ENCODE peak calls at places on chromosomes 13 and 19, in eight cellular contexts. T is tibial nerve, Q is adrenal gland, E is ascending aorta, J is BJ, H is osteocyte, C is Calu3, Y is fibroblast of lung. F is an unnamed sample.

GRCh38 chr13:80338781-80339577 is 1.9 kb downstream of the SPRY2 start:
- DNase-seq in Y (peak), E (peak), C (peak), T (peak), J (peak), H (peak), Q (peak), F (peak)

GRCh38 chr19:52665529-52665928 is 27.4 kb upstream of the ZNF83 start:
- DNase-seq in C (no peak), H (no peak), J (no peak), T (no peak), E (no peak), Y (no peak), Q (no peak), F (no peak)

GRCh38 chr19:55116232-55117062 is 990 bp downstream of the PPP1R12C start:
- DNase-seq in Y (peak), Q (peak), H (no peak), E (peak), C (peak), J (no peak), T (no peak), F (no peak)

GRCh38 chr13:45269204-45269603 is 68.4 kb upstream of the KCTD4 start:
- DNase-seq in E (no peak), J (no peak), Q (no peak), T (no peak), Y (peak), H (no peak), C (no peak), F (no peak)

GRCh38 chr19:7637374-7638256 is 705 bp downstream of the STXBP2 start:
- DNase-seq in T (no peak), H (no peak), C (peak), J (no peak), Y (no peak), E (no peak), Q (no peak), F (no peak)

GRCh38 chr13:29676535-29676934 is 81.0 kb upstream of the SLC7A1 start:
- DNase-seq in J (peak), Y (no peak), Q (no peak), C (no peak), E (no peak), T (no peak), H (no peak), F (no peak)

GRCh38 chr19:3129112-3129511 is 6.7 kb upstream of the GNA15 start:
- DNase-seq in Y (peak), Q (no peak), E (no peak), C (peak), H (no peak), T (no peak), J (no peak), F (peak)

GRCh38 chr13:83498486-83499190 is 383.6 kb downstream of the SLITRK1 start:
- DNase-seq in J (peak), Y (peak), H (no peak), E (no peak), Q (no peak), C (no peak), T (no peak), F (peak)

GRCh38 chr19:4609878-4610511 is 29.3 kb upstream of the TNFAIP8L1 start:
- DNase-seq in Y (no peak), C (no peak), E (no peak), J (no peak), H (no peak), T (no peak), Q (no peak), F (no peak)

GRCh38 chr19:1811942-1812425 is at the start of gene ATP8B3:
- DNase-seq in H (no peak), Q (no peak), C (peak), J (no peak), T (no peak), E (no peak), Y (no peak), F (no peak)

GRCh38 chr19:52140077-52140710 is 456 bp upstream of the ZNF616 start:
- DNase-seq in Y (no peak), J (no peak), H (no peak), Q (no peak), E (no peak), C (no peak), T (no peak), F (no peak)

GRCh38 chr13:28273919-28274318 is 135.6 kb downstream of the PAN3 start:
- DNase-seq in Q (no peak), E (no peak), J (no peak), Y (no peak), H (no peak), T (no peak), C (no peak), F (no peak)

GRCh38 chr19:36771275-36772231 is 1.1 kb downstream of the ZNF850 start:
- DNase-seq in E (peak), H (no peak), Y (peak), T (no peak), C (peak), J (no peak), Q (peak), F (peak)

GRCh38 chr19:36489920-36490415 is 607 bp upstream of the ZNF566 start:
- DNase-seq in C (peak), T (peak), H (no peak), Q (no peak), E (peak), J (no peak), Y (peak), F (peak)

GRCh38 chr13:75556961-75557360 is 7.4 kb downstream of the UCHL3 start:
- DNase-seq in Y (no peak), H (no peak), E (no peak), C (no peak), J (no peak), Q (no peak), T (no peak), F (no peak)

GRCh38 chr19:35135389-35135909 is 590 bp upstream of the LGI4 start:
- DNase-seq in H (no peak), Y (peak), E (peak), Q (peak), T (peak), C (peak), J (no peak), F (no peak)

GRCh38 chr19:2476451-2477140 is 669 bp downstream of the GADD45B start:
- DNase-seq in T (no peak), E (peak), J (no peak), Q (peak), C (no peak), H (peak), Y (no peak), F (no peak)

GRCh38 chr13:50512602-50513527 is 330.6 kb downstream of the DLEU7 start:
- DNase-seq in J (no peak), T (peak), Q (peak), Y (peak), C (peak), H (no peak), E (peak), F (no peak)

GRCh38 chr13:40546047-40546446 is 120.4 kb downstream of the FOXO1 start:
- DNase-seq in T (no peak), E (no peak), H (no peak), Q (no peak), Y (no peak), C (no peak), J (no peak), F (no peak)
- TF ChIP-seq CTCF in T (no peak), E (no peak), H (no peak), Q (no peak), Y (no peak), C (no peak), J (no peak), F (no peak)

GRCh38 chr19:41909706-41910105 is 18.5 kb downstream of the ERFL start:
- DNase-seq in T (no peak), C (no peak), Q (no peak), J (no peak), Y (no peak), H (no peak), E (no peak), F (no peak)
- TF ChIP-seq CTCF in T (no peak), C (no peak), Q (no peak), J (no peak), Y (no peak), H (no peak), E (no peak), F (no peak)

GRCh38 chr13:97366172-97366688 is 67.7 kb upstream of the RAP2A start:
- DNase-seq in Y (peak), J (no peak), Q (no peak), C (no peak), E (no peak), T (no peak), H (no peak), F (no peak)
- TF ChIP-seq CTCF in Y (peak), J (no peak), Q (no peak), C (no peak), E (no peak), T (no peak), H (peak), F (peak)

GRCh38 chr13:39602614-39603366 is at the start of gene LHFPL6:
- DNase-seq in H (peak), C (peak), J (no peak), Y (peak), Q (peak), E (peak), T (peak), F (no peak)
- TF ChIP-seq CTCF in H (peak), C (no peak), J (peak), Y (peak), Q (peak), E (peak), T (peak), F (peak)

DNA sequence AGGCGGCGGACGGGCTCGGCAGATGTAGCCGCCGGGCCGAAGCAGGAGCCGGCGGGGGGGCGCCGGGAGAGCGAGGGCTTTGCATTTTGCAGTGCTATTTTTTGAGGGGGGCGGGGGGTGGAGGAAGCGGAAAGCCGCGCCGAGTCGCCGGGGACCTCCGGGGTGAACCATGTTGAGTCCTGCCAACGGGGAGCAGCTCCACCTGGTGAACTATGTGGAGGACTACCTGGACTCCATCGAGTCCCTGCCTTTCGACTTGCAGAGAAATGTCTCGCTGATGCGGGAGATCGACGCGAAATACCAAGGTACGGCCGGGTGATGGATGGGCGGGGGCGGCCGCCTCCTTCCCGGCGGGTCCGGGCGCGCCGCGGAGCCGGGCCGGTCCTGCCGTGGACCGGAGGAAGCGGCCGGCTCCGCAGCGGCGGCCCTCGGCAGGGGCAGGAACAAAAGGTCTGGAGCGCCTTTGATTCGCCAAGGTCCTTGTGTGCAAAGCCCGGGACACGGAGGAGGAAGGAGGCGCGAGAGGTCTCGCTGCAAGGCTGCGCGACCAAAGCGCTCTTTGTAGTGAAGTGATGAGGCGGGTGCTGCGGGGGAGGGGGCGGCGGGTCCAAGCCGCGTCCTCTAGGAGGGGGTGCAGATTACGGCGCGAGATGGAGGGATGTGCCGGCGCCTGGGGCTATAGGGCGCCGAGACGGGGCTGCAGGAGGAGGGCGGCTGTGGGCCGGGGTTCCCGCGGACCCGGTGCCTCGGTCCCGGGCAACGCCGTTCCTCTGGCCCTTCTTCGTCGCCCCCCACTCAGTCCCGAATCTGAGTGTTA is 689 bp downstream of the ING1 start:
- DNase-seq in Q (peak), T (peak), C (no peak), E (peak), J (no peak), H (no peak), Y (peak), F (no peak)
- TF ChIP-seq CTCF in Q (no peak), T (no peak), C (no peak), E (no peak), J (no peak), H (peak), Y (no peak), F (no peak)

GRCh38 chr13:48294670-48295069 is 8.9 kb upstream of the RB1 start:
- DNase-seq in C (no peak), E (no peak), H (no peak), J (no peak), T (no peak), Y (no peak), Q (no peak), F (no peak)
- TF ChIP-seq CTCF in C (no peak), E (no peak), H (no peak), J (no peak), T (no peak), Y (no peak), Q (no peak), F (no peak)

GRCh38 chr19:10687518-10688288 is 13.5 kb upstream of the QTRT1 start:
- DNase-seq in H (no peak), C (no peak), T (no peak), E (no peak), J (no peak), Y (no peak), Q (no peak), F (no peak)
- TF ChIP-seq CTCF in H (no peak), C (no peak), T (no peak), E (no peak), J (no peak), Y (no peak), Q (no peak), F (no peak)

F was measured in AG09309.